ENCODE peak calls at places on chromosomes 11 and 22, in five cellular contexts. V, P, C, R and I are unnamed samples.

GRCh38 chr11:34266987-34267386 is 90.8 kb downstream of the ABTB2 start:
- DNase-seq in C (no peak), R (peak), P (no peak), V (no peak), I (no peak)

GRCh38 chr22:31556627-31557203 is 60.4 kb downstream of the SFI1 start:
- DNase-seq in P (peak), V (peak), R (peak), C (no peak), I (no peak)

GRCh38 chr11:16632295-16633200 is 105.9 kb upstream of the C11orf58 start:
- DNase-seq in P (peak), R (peak), C (no peak), V (peak), I (no peak)

GRCh38 chr11:119154178-119154577 is 5.3 kb downstream of the ABCG4 start:
- DNase-seq in V (no peak), C (no peak), R (no peak), P (no peak), I (no peak)

GRCh38 chr11:134633276-134633675 is 221.2 kb upstream of the B3GAT1 start:
- DNase-seq in R (no peak), C (no peak), P (no peak), V (no peak), I (no peak)

GRCh38 chr11:7538466-7539454 is 25.0 kb downstream of the PPFIBP2 start:
- DNase-seq in C (no peak), P (no peak), R (no peak), V (no peak), I (peak)

GRCh38 chr11:5043385-5043784 is 2.9 kb upstream of the OR52J3 start:
- DNase-seq in V (no peak), C (no peak), P (peak), R (peak), I (no peak)

GRCh38 chr11:83088965-83089364 is 17.3 kb upstream of the RAB30 start:
- DNase-seq in C (no peak), P (no peak), R (no peak), V (no peak), I (no peak)

GRCh38 chr11:107962181-107962580 is 33.9 kb downstream of the RAB39A start:
- DNase-seq in V (no peak), C (no peak), P (no peak), R (no peak), I (no peak)

GRCh38 chr11:767238-767637 is 10.0 kb downstream of the GATD1 start:
- DNase-seq in P (no peak), V (no peak), C (no peak), R (no peak), I (no peak)

DNA sequence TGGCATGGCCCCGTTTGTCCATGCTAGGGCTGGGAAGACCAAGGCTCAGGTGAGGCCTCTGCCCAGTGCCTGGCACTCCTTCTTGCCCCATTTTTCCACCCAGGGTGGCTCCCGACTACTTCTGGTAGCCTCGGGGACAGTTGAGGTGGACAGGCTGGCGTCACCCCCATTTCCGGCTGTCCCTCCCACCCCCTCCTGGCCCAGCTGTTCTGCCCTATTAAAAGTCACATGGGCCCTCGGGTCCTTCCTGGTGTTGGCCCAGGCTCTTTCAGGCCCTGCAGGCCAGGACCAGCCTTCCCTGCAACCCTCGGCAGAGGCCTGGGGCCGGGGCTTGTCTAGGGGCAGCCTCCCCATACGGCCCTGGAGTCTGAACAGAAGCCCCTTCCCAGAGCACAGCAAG is 9.5 kb downstream of the CD81 start:
- DNase-seq in C (no peak), R (no peak), V (no peak), P (no peak), I (no peak)
- H3K4me3 ChIP-seq in C (no peak), R (no peak), V (no peak), P (no peak), I (no peak)

GRCh38 chr22:43183496-43184263 is 3.3 kb downstream of the TTLL12 start:
- DNase-seq in C (no peak), P (peak), R (peak), V (no peak), I (no peak)

GRCh38 chr22:43182726-43183125 is 4.2 kb downstream of the TTLL12 start:
- DNase-seq in C (no peak), R (no peak), P (no peak), V (no peak), I (no peak)

GRCh38 chr22:43181321-43182076 is 5.4 kb downstream of the TTLL12 start:
- DNase-seq in R (no peak), V (no peak), P (no peak), C (no peak), I (no peak)

GRCh38 chr22:43180670-43181069 is 6.3 kb downstream of the TTLL12 start:
- DNase-seq in C (no peak), P (no peak), R (no peak), V (no peak), I (no peak)

DNA sequence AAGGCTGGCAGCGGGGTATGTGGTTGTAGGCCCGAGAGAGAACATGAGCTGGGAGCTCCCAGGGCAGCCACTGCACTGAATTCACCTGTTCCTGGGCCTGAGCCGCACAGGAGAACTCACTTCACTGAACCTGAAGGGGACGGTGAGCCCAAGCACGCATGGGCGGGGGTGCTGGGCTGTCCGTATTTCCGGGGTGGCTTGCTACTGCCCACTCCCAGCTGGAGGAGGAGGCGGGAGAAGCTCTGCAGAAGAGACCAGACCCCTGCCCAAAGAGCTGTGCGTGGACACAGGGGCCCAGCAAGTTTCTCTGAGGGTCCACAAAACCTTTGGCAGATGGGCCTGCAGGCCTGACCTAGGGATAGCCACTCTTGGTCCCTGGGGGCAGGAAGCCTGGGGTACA is 4.8 kb downstream of the TTLL12 start:
- DNase-seq in C (no peak), R (no peak), P (no peak), V (no peak), I (no peak)
- H3K4me3 ChIP-seq in C (no peak), R (no peak), P (no peak), V (no peak), I (no peak)

GRCh38 chr11:64725601-64726139 is 2.7 kb upstream of the NRXN2 start:
- DNase-seq in C (no peak), P (no peak), V (no peak), R (no peak), I (no peak)

GRCh38 chr11:64724863-64725535 is 2.0 kb upstream of the NRXN2 start:
- DNase-seq in P (no peak), R (no peak), C (no peak), V (no peak), I (no peak)

GRCh38 chr11:64722141-64723050 is 601 bp downstream of the NRXN2 start:
- DNase-seq in P (no peak), C (no peak), V (no peak), R (no peak), I (no peak)

GRCh38 chr11:64723117-64723906 is at the start of gene NRXN2:
- DNase-seq in V (peak), C (peak), P (peak), R (peak), I (peak)

GRCh38 chr11:64723907-64724862 is 1.2 kb upstream of the NRXN2 start:
- DNase-seq in C (no peak), V (no peak), R (no peak), P (no peak), I (no peak)
- H3K4me3 ChIP-seq in C (no peak), V (no peak), R (no peak), P (no peak), I (no peak)

DNA sequence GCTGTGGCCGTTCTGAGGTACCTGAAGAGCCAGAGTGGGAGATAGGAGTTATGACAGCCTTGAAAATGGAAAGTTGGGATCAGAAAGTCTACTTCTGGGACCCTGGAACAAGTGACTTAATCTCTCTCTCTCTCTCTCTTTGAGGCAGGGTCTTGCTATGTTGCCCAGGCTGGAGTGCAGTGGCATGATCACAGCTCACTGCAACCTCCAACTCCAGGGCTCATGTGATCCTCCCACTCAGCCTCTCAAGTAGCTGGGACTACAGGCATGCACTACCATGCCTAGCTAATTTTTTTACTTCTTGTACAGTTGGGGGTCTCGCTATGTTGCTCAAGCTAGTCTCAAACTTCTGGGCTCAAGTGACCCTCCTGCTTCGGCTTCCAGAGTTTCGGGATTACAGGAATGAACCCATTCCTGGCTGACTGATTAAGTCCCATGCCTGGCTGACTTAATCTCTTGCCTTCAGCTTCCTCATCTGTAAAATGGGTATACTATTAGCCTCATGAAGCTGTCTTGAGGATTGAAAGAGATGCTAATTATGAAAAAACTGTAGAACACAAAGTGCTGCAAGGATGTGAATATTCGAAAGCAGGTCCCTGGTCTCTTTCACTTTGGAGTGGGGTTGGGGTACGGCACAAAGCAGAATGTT is 87.7 kb downstream of the UBASH3B start:
- DNase-seq in R (no peak), V (no peak), P (no peak), C (no peak), I (no peak)
- H3K4me3 ChIP-seq in R (no peak), V (no peak), P (no peak), C (no peak), I (no peak)

DNA sequence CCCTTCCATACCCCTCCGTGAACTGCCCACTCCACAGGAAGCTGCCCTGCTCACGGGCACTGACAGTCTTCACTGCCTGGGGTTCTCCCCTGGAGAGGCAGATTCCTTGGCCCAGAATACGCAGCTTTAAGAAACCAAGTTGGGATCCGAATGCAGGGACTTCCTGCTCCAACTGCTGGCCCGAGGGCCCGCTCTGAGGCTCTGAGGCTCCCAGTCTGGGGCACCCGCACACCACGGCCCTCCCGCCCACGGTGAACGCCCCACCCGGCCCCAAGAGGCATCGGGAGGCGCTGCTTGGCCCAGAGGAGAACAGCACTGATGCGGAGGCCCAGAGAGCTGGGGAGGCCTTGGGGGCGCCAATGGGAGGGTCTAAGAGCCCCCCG is 42.3 kb downstream of the IGF2 start:
- DNase-seq in V (no peak), C (peak), R (peak), P (no peak), I (no peak)
- H3K4me3 ChIP-seq in V (no peak), C (no peak), R (peak), P (no peak), I (no peak)

DNA sequence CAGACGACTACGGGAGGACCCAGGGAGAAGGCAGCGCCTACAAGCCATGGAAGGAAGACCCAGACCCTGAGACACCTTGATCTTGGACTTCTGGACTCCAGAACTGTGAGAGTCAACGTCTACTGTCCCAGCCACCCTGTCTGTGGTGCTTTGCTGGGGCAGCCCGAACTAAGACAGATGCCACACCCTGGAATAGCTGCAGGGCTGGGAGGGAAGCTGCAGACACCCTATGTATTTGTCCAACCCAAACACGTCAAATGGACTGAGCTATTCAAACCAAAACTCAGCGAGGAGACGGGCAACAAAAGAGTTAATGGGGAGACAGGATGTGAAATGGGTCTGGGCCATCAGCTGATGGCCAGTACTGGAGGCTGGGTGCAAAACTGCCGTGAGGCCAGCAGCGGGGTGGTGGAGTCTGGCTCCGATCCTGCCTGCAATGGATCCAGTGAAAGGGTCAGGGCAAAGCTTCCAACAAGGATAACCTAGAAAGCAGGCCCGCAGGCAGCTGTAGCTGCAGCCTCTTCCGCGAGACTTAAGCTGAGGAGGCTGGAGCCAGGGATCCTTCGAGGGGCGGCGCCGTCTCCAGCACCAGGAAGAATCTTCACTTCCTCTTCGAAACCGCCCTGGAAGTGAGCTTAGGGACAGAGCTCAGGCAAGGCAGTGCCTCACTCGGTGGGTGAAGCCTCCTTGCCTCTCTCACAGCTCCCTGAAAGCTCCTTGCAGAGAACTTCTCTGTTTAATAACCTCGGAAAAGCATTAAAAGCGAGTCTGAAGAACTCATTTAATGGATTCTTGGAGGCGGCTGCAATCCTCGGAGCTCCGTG is 169.6 kb downstream of the CTTN start:
- DNase-seq in C (peak), R (peak), P (peak), V (no peak), I (no peak)
- H3K4me3 ChIP-seq in C (peak), R (peak), P (peak), V (no peak), I (peak)

DNA sequence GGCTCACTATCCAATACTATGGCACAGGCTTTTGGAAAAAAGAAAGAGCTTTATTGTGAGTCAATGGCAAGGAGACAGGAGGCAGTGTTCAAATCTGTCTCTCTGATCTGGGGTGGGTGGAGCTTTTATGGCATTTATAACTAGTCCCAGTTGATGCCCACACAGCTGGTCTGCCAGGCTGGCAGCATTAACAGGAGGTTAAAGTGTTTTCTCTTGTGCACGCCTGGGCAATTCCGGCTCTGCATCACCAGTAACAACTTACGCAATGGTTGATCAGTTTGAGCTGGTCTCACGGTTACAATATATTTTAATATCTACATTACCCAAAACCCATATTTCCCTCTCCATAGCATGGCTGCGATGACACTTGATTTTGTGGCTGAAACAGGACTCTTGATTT is 15.1 kb upstream of the SMIM38 start:
- DNase-seq in V (no peak), P (no peak), R (no peak), C (no peak), I (no peak)
- H3K4me3 ChIP-seq in V (no peak), P (no peak), R (no peak), C (no peak), I (no peak)